ENCODE peak calls at places on chromosome 12, in four cellular contexts. B is endothelial cell of umbilical vein, K is esophagus squamous epithelium, E is uterus. R is an unnamed sample.

GRCh38 chr12:96064266-96064665 is 28.9 kb upstream of the LTA4H start:
- DNase-seq in B (no peak), K (no peak), E (no peak), R (no peak)

GRCh38 chr12:1350055-1350933 is 244.1 kb downstream of the FBXL14 start:
- DNase-seq in B (no peak), K (no peak), E (no peak), R (no peak)

GRCh38 chr12:29782821-29783772 is 645 bp downstream of the TMTC1 start:
- DNase-seq in B (peak), K (no peak), E (peak), R (peak)

GRCh38 chr12:113021500-113021899 is 35.0 kb upstream of the DTX1 start:
- DNase-seq in B (no peak), K (no peak), E (no peak), R (no peak)

GRCh38 chr12:27616356-27617150 is 79.7 kb upstream of the REP15 start:
- DNase-seq in B (no peak), K (no peak), E (no peak), R (no peak)

GRCh38 chr12:39272934-39273770 is 169.8 kb downstream of the KIF21A start:
- DNase-seq in B (peak), K (no peak), E (no peak), R (no peak)

GRCh38 chr12:82942963-82943362 is 256.3 kb downstream of the TMTC2 start:
- DNase-seq in B (no peak), K (no peak), E (no peak), R (no peak)

GRCh38 chr12:99618657-99619056 is 28.9 kb upstream of the GARIN6 start:
- DNase-seq in B (no peak), K (no peak), E (no peak), R (no peak)

GRCh38 chr12:104354167-104354867 is 50.8 kb downstream of the EID3 start:
- DNase-seq in B (no peak), K (no peak), E (no peak), R (no peak)

GRCh38 chr12:98645572-98646067 is 530 bp downstream of the APAF1 start:
- DNase-seq in B (peak), K (no peak), E (no peak), R (peak)

GRCh38 chr12:65818454-65819382 is 5.6 kb upstream of the HMGA2 start:
- DNase-seq in B (no peak), K (no peak), E (no peak), R (no peak)

GRCh38 chr12:117485984-117486839 is 124.8 kb upstream of the NOS1 start:
- DNase-seq in B (no peak), K (no peak), E (no peak), R (no peak)

GRCh38 chr12:105409881-105410471 is 79.5 kb downstream of the C12orf75 start:
- DNase-seq in B (peak), K (no peak), E (no peak), R (no peak)

GRCh38 chr12:89707992-89708792 is 446 bp downstream of the ATP2B1 start:
- DNase-seq in B (peak), K (no peak), E (peak), R (peak)

GRCh38 chr12:131808744-131809371 is 19.3 kb upstream of the MMP17 start:
- DNase-seq in B (no peak), K (no peak), E (no peak), R (no peak)

GRCh38 chr12:54394986-54395385 is 10.5 kb upstream of the ZNF385A start:
- DNase-seq in B (no peak), K (no peak), E (no peak), R (no peak)

GRCh38 chr12:88960213-88960878 is 380.1 kb upstream of the KITLG start:
- DNase-seq in B (peak), K (no peak), E (no peak), R (no peak)

GRCh38 chr12:125453751-125454150 is 388.5 kb downstream of the AACS start:
- DNase-seq in B (no peak), K (no peak), E (no peak), R (no peak)

GRCh38 chr12:19199322-19199721 is 69.8 kb downstream of the PLEKHA5 start:
- DNase-seq in B (no peak), K (no peak), E (no peak), R (no peak)

GRCh38 chr12:79531547-79531946 is 159.2 kb downstream of the PAWR start:
- DNase-seq in B (no peak), K (no peak), E (no peak), R (no peak)

GRCh38 chr12:122841544-122842321 is 6.5 kb downstream of the HIP1R start:
- DNase-seq in B (no peak), K (no peak), E (no peak), R (no peak)

GRCh38 chr12:96063046-96063445 is 27.7 kb upstream of the LTA4H start:
- DNase-seq in B (peak), K (no peak), E (no peak), R (no peak)

GRCh38 chr12:11209098-11209497 is 22.4 kb upstream of the TAS2R42 start:
- DNase-seq in B (no peak), K (no peak), E (no peak), R (no peak)

GRCh38 chr12:122855985-122856831 is 21.0 kb downstream of the HIP1R start:
- DNase-seq in B (no peak), K (no peak), E (no peak), R (no peak)

GRCh38 chr12:89793946-89794345 is 85.3 kb upstream of the ATP2B1 start:
- DNase-seq in B (no peak), K (no peak), E (no peak), R (no peak)

GRCh38 chr12:11171953-11172675 is 1.1 kb downstream of the SMIM10L1 start:
- DNase-seq in B (no peak), K (no peak), E (no peak), R (no peak)

GRCh38 chr12:922297-922696 is 27.2 kb downstream of the RAD52 start:
- DNase-seq in B (no peak), K (no peak), E (no peak), R (no peak)

GRCh38 chr12:84785951-84786350 is 126.6 kb downstream of the SLC6A15 start:
- DNase-seq in B (no peak), K (no peak), E (no peak), R (no peak)

GRCh38 chr12:7019043-7019569 is 830 bp upstream of the LPCAT3 start:
- DNase-seq in B (no peak), K (no peak), E (no peak), R (no peak)

GRCh38 chr12:45337835-45338234 is 121.9 kb downstream of the ANO6 start:
- DNase-seq in B (no peak), K (no peak), E (no peak), R (no peak)

GRCh38 chr12:52307836-52308806 is 13.1 kb downstream of the KRT83 start:
- DNase-seq in B (peak), K (no peak), E (peak), R (peak)

GRCh38 chr12:109764776-109765492 is 51.3 kb downstream of the FAM222A start:
- DNase-seq in B (no peak), K (no peak), E (no peak), R (peak)

GRCh38 chr12:615620-616019 is 47.6 kb downstream of the NINJ2 start:
- DNase-seq in B (peak), K (no peak), E (no peak), R (no peak)

GRCh38 chr12:107593713-107594381 is 91.8 kb upstream of the PWP1 start:
- DNase-seq in B (no peak), K (no peak), E (no peak), R (no peak)

GRCh38 chr12:124939428-124940142 is 25.1 kb upstream of the UBC start:
- DNase-seq in B (peak), K (no peak), E (peak), R (peak)

GRCh38 chr12:82057770-82058169 is 298.6 kb upstream of the PPFIA2 start:
- DNase-seq in B (no peak), K (no peak), E (no peak), R (no peak)

GRCh38 chr12:117027251-117028086 is 71.7 kb downstream of the TESC start:
- DNase-seq in B (no peak), K (no peak), E (no peak), R (peak)

GRCh38 chr12:12562016-12562483 is 613 bp downstream of the DUSP16 start:
- DNase-seq in B (peak), K (no peak), E (peak), R (peak)
- TF ChIP-seq POLR2A in B (no peak), K (no peak), E (no peak), R (no peak)

GRCh38 chr12:57769594-57769993 is 2.3 kb downstream of the METTL1 start:
- DNase-seq in B (no peak), K (no peak), E (no peak), R (no peak)

GRCh38 chr12:57771271-57771872 is 533 bp downstream of the METTL1 start:
- DNase-seq in B (no peak), K (peak), E (peak), R (peak)

GRCh38 chr12:57770734-57771133 is 1.2 kb downstream of the METTL1 start:
- DNase-seq in B (no peak), K (no peak), E (no peak), R (no peak)

GRCh38 chr12:57772429-57773322 is at the start of gene EEF1AKMT3:
- DNase-seq in B (peak), K (no peak), E (peak), R (peak)

GRCh38 chr12:57771873-57772428 is at the start of gene METTL1:
- DNase-seq in B (peak), K (peak), E (peak), R (peak)
- TF ChIP-seq POLR2A in B (peak), K (peak), E (no peak), R (no peak)

GRCh38 chr12:46359667-46360280 is 12.8 kb downstream of the SLC38A2 start:
- DNase-seq in B (no peak), K (no peak), E (no peak), R (no peak)
- TF ChIP-seq POLR2A in B (peak), K (no peak), E (no peak), R (no peak)

DNA sequence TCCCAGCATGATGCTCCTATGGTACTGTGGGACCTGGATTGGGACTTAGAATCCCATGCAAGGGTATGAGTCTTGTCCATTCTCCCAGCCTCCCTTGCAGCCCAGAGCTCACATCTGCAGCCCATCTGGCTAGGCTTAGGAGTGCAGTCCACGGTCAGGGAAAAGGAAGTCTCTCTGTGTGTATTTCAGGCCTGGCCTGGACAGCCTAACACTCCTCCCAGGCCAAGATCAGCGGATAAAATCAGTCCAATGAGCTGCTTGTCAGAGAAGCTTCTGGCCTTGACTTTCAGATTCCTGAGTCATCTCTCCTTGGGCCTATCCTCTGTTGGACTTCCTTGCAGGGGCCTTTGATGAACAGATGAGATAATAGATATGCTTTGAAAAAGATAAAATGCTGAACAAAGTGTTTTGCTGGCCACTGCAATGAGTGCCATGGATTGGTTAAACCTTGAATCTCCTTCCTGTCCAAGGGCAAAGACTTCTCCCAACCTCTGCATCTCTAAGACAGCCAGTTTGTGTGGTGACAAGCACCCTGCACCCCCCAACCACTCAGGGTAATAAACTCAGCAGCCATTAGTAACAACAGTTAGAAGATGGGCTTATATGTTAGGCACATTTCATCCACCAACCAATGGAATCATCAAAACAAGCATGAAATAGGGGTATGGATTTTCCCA is 412.8 kb upstream of the TBX3 start:
- DNase-seq in B (no peak), K (no peak), E (peak), R (no peak)
- TF ChIP-seq POLR2A in B (no peak), K (no peak), E (no peak), R (no peak)

GRCh38 chr12:86787419-86787818 is 531.2 kb upstream of the MGAT4C start:
- DNase-seq in B (no peak), K (no peak), E (no peak), R (no peak)
- TF ChIP-seq POLR2A in B (no peak), K (no peak), E (no peak), R (no peak)

R was measured in sigmoid colon.